ENCODE peak calls at places on chromosomes 5 and 9, in seven cellular contexts. H is cardiac muscle cell, L is AG09319, M is GM12878, I is osteocyte, F is upper lobe of right lung, P is IMR-90. B is an unnamed sample.
A peak's percentile ranks its signal among the peaks of the same experiment; 100 is the strongest.

GRCh38 chr9:69120380-69121154 is 53.5 kb upstream of the TJP2 start:
- DNase-seq in I (peak; percentile 77), P (no peak), L (no peak), F (peak; percentile 90), H (no peak), M (no peak), B (peak; percentile 48)

GRCh38 chr5:2538169-2538568 is 213.3 kb downstream of the IRX2 start:
- DNase-seq in L (no peak), I (no peak), H (peak; percentile 21), M (no peak), F (no peak), P (no peak), B (peak; percentile 40)

GRCh38 chr9:118444403-118444802 is 740.2 kb downstream of the TLR4 start:
- DNase-seq in L (no peak), F (no peak), H (peak; percentile 3), P (no peak), I (no peak), M (no peak), B (no peak)

GRCh38 chr9:6897831-6898230 is 140.1 kb downstream of the KDM4C start:
- DNase-seq in I (no peak), F (no peak), M (no peak), P (no peak), H (no peak), L (no peak), B (peak; percentile 12)

GRCh38 chr5:121833631-121834420 is 17.9 kb upstream of the FTMT start:
- DNase-seq in I (no peak), F (no peak), L (no peak), P (no peak), H (no peak), M (no peak), B (no peak)

GRCh38 chr9:86183225-86183808 is 76.1 kb downstream of the C9orf153 start:
- DNase-seq in I (no peak), F (no peak), M (no peak), L (no peak), P (no peak), H (no peak), B (no peak)

GRCh38 chr5:95938766-95939165 is 22.9 kb downstream of the ELL2 start:
- DNase-seq in H (no peak), L (no peak), I (no peak), P (no peak), M (no peak), F (no peak), B (no peak)

GRCh38 chr9:130825051-130825651 is 9.9 kb upstream of the ABL1 start:
- DNase-seq in M (no peak), L (no peak), H (peak; percentile 73), I (peak; percentile 79), F (no peak), P (peak; percentile 84), B (peak; percentile 46)

GRCh38 chr5:137932800-137933199 is 43.5 kb downstream of the PKD2L2 start:
- DNase-seq in M (no peak), F (no peak), L (no peak), P (no peak), I (no peak), H (no peak), B (no peak)

GRCh38 chr5:98349990-98350365 is 423.5 kb upstream of the RGMB start:
- DNase-seq in L (no peak), F (no peak), I (no peak), H (no peak), M (no peak), P (no peak), B (no peak)

GRCh38 chr9:92563701-92564100 is 27.9 kb upstream of the ECM2 start:
- DNase-seq in F (no peak), L (no peak), H (no peak), P (no peak), M (no peak), I (no peak), B (no peak)

GRCh38 chr9:122396622-122397148 is 25.9 kb downstream of the PTGS1 start:
- DNase-seq in H (no peak), F (no peak), L (no peak), M (no peak), I (peak; percentile 54), P (peak; percentile 29), B (no peak)

GRCh38 chr9:33161011-33161588 is 6.0 kb downstream of the B4GALT1 start:
- DNase-seq in H (no peak), L (peak; percentile 91), I (peak; percentile 88), M (no peak), P (peak; percentile 98), F (peak; percentile 87), B (no peak)

GRCh38 chr9:18743421-18743820 is 269.5 kb downstream of the ADAMTSL1 start:
- DNase-seq in L (no peak), M (no peak), P (no peak), I (no peak), F (no peak), H (no peak), B (no peak)

GRCh38 chr9:127921592-127922120 is 4.8 kb upstream of the ST6GALNAC4 start:
- DNase-seq in I (peak; percentile 91), L (no peak), H (peak; percentile 65), F (peak; percentile 86), P (no peak), M (no peak), B (peak; percentile 83)

GRCh38 chr9:79672236-79672635 is 100.5 kb downstream of the TLE4 start:
- DNase-seq in H (no peak), F (no peak), I (no peak), L (no peak), P (no peak), M (no peak), B (no peak)

GRCh38 chr5:112974901-112975300 is 1.7 kb upstream of the DCP2 start:
- DNase-seq in L (no peak), H (no peak), I (no peak), M (no peak), F (no peak), P (no peak), B (no peak)

DNA sequence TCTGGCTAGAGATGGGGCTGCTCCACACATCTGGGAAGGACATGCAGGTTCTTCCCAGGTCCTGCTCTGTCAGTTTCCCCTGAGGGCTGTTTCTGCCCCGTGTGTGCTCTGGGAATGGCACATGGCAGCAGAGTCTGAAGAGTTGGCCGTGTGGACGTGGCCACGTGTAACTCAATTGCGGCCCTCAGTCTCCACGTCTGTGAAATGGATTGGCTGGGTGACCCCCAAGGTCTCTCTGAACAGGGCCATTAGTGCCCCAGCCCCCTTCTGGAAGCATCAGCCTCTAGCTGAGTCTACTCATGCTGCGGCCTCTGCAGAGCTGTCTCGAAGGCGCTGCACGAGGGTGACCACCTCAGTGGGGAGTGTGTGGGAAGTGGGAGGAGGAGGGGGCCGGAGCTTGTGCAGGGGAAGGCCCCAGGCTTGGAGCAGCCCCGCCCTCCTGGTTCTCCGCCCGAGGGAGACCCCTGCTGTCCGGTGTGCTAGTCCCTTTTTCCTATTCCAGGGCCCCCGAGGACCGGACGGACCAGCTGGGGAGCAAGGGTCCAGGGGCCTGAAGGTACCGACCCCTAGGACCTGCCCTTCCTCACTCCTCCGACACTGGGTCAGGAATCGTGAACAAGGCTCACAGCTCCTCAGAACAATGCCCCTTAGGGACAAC is 58.9 kb upstream of the ORM1 start:
- DNase-seq in M (no peak), P (no peak), H (peak; percentile 52), L (no peak), F (no peak), I (no peak), B (peak; percentile 67)
- TF ChIP-seq CTCF in M (no peak), P (peak; percentile 34), H (peak; percentile 32), L (peak; percentile 21), F (no peak), I (peak; percentile 56), B (no peak)

DNA sequence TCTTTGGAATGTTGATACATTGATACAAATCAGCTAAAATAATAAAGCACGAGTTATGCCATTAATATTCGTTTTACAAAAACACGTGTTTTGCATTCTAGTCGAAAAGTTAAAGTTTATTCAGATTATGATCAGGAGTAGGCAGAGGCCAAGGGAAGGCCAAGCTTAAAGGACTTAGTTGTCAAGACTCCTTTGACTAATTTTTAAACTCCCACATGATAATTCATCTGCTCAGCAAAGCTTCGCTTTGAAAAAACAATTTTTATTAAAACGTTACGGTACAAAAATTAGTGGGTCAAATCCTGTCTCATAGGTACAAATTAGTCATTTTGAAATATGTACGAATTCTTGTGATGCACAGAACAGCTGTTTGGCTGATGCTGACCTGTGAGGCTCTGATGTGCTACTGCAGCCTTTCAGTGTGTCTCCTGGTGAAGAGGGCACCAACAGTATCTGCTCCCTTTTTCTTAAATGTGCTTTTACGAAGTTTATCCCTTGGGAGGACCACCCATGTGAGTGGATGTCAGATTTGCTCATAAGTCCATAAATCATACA is 23.0 kb upstream of the NR3C1 start:
- DNase-seq in P (no peak), L (no peak), H (no peak), I (no peak), F (no peak), M (no peak), B (no peak)
- TF ChIP-seq CTCF in P (no peak), L (no peak), H (no peak), I (no peak), F (no peak), M (no peak), B (no peak)

GRCh38 chr5:169013208-169013728 is 287.7 kb downstream of the SLIT3 start:
- DNase-seq in L (no peak), I (no peak), P (no peak), M (no peak), H (no peak), F (no peak), B (no peak)

GRCh38 chr5:169009171-169009570 is 291.8 kb downstream of the SLIT3 start:
- DNase-seq in L (no peak), H (no peak), I (no peak), P (no peak), M (no peak), F (no peak), B (no peak)

GRCh38 chr5:169011009-169011408 is 289.9 kb downstream of the SLIT3 start:
- DNase-seq in F (no peak), P (no peak), L (no peak), I (no peak), M (no peak), H (no peak), B (no peak)

GRCh38 chr5:169012471-169012870 is 288.5 kb downstream of the SLIT3 start:
- DNase-seq in P (no peak), L (no peak), H (no peak), I (no peak), M (no peak), F (no peak), B (no peak)

DNA sequence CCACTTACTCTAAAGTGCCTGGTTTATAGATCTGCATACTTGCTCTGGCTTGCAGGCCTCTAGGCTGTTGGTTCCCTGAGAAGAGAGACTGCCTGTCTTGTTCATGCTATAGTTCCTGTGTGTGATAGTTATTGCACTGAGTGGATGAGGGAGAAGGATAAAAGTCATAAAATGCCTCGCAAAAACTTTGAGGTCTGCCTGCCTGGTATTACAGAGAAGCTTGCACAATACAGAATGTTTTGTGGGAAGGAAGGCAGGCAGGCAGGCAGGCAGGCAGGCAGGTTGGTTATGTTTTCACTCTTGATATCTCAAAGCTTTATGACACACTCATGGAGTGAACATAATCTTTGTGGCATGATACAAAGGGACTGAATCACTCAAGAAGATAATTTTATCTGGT is 287.1 kb downstream of the SLIT3 start:
- DNase-seq in I (no peak), L (no peak), F (no peak), P (no peak), H (no peak), M (no peak), B (no peak)
- TF ChIP-seq CTCF in I (no peak), L (no peak), F (no peak), P (no peak), H (no peak), M (no peak), B (no peak)

GRCh38 chr5:59921816-59922215 is 28.3 kb upstream of the PDE4D start:
- DNase-seq in P (no peak), M (no peak), L (no peak), H (no peak), F (no peak), I (no peak), B (peak; percentile 3)

GRCh38 chr5:59922220-59922619 is 28.7 kb upstream of the PDE4D start:
- DNase-seq in P (no peak), M (no peak), F (no peak), H (no peak), I (no peak), L (no peak), B (no peak)

GRCh38 chr5:59923465-59923864 is 29.9 kb upstream of the PDE4D start:
- DNase-seq in P (peak; percentile 30), F (no peak), L (peak; percentile 0), H (peak; percentile 2), I (no peak), M (no peak), B (no peak)
- TF ChIP-seq CTCF in P (peak; percentile 66), F (no peak), L (peak; percentile 37), H (peak; percentile 49), I (no peak), M (no peak), B (no peak)

B was measured in nephron progenitor cell.